ENCODE peak calls at places on chromosomes 4 and X, in ten cellular contexts. R, A, I, V, M, K, J, P, X and C are unnamed samples.

GRCh38 chr4:156476359-156476758 is 495.2 kb downstream of the PDGFC start:
- DNase-seq in V (no peak), I (no peak), J (no peak), R (no peak), A (no peak), P (no peak), K (peak), M (peak), X (no peak), C (peak)

GRCh38 chrX:12617241-12617640 is 174.0 kb upstream of the PRPS2 start:
- DNase-seq in P (no peak), M (no peak), V (no peak), R (no peak), I (no peak), K (no peak), A (no peak), X (no peak), J (no peak), C (no peak)

GRCh38 chrX:39896951-39897740 is 200.6 kb downstream of the BCOR start:
- DNase-seq in J (peak), P (peak), M (peak), X (peak), I (peak), V (no peak), R (no peak), A (no peak), K (peak), C (peak)

GRCh38 chr4:24642941-24643628 is 58.7 kb upstream of the DHX15 start:
- DNase-seq in X (no peak), A (no peak), M (peak), V (no peak), J (no peak), R (no peak), K (peak), P (no peak), I (no peak), C (peak)

GRCh38 chr4:158873795-158874359 is 105.1 kb downstream of the FNIP2 start:
- DNase-seq in P (no peak), J (no peak), K (peak), A (no peak), X (no peak), M (peak), R (no peak), V (no peak), I (no peak), C (peak)

GRCh38 chr4:7003176-7003878 is 39.8 kb upstream of the TADA2B start:
- DNase-seq in I (no peak), K (no peak), R (no peak), V (no peak), A (no peak), X (no peak), P (no peak), J (peak), M (no peak), C (no peak)

GRCh38 chrX:63560601-63561218 is 209.6 kb upstream of the SPIN4 start:
- DNase-seq in K (peak), A (peak), I (peak), V (peak), J (peak), P (peak), M (peak), R (peak), X (peak), C (peak)

GRCh38 chr4:8410641-8411271 is 29.8 kb downstream of the ACOX3 start:
- DNase-seq in X (peak), V (no peak), K (peak), R (no peak), M (peak), A (no peak), P (peak), J (peak), I (peak), C (peak)

GRCh38 chr4:177308125-177308524 is 1.5 kb upstream of the NEIL3 start:
- DNase-seq in A (no peak), J (no peak), K (peak), X (no peak), P (no peak), M (peak), I (no peak), V (no peak), R (no peak), C (no peak)

GRCh38 chr4:123591875-123592274 is 195.3 kb downstream of the SPRY1 start:
- DNase-seq in J (no peak), K (no peak), M (no peak), A (no peak), V (no peak), X (no peak), P (no peak), R (no peak), I (no peak), C (no peak)

GRCh38 chr4:99763635-99764101 is 53.0 kb upstream of the DAPP1 start:
- DNase-seq in A (no peak), J (no peak), V (no peak), X (peak), I (no peak), K (peak), P (peak), M (peak), R (no peak), C (peak)

GRCh38 chrX:128698528-128698927 is 646.3 kb upstream of the ACTRT1 start:
- DNase-seq in K (no peak), A (no peak), X (no peak), R (no peak), J (no peak), M (no peak), I (no peak), P (no peak), V (no peak), C (no peak)

DNA sequence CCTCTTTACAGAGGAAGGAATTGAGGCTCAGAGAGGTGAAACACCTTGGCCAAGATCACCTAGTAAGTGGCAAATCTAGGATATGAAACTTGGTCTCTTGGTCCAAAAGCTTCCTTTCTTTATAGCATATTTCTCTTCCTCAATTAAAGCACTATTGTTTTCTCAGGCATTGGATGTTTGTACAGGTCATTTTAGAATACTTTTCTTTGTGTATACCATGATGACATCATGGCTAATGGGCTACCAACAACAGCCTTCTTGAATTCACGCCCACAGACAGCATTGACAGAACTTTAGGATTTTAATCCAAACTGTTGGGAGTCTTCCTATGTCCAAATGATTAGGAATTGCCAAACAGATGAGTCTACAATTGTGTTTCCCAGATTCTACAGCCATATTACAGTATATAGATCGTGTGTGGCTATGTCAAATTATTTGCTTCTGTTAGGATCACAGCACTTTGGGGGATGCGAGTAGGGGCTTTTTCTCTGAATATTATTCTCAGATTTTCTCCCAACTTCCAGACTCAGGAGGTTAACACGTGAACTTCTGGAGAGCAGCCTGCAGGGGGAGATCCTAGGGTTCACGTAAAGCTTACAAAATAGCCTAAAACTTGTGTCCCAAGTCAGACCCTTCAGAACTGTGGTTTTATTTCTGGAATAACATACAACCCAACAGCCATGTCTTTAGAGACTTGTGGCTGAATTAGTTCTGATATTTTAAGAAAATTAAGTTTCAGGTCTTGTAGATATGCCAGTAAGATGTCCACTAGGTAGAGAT is 191.8 kb downstream of the SHROOM3 start:
- DNase-seq in J (no peak), V (no peak), A (no peak), K (no peak), R (no peak), M (no peak), P (no peak), I (no peak), X (no peak), C (no peak)
- TF ChIP-seq CTCF in J (no peak), V (no peak), A (peak), K (peak), R (no peak), M (peak), P (no peak), I (peak), X (no peak), C (no peak)

GRCh38 chr4:86878640-86879039 is 13.6 kb downstream of the C4orf36 start:
- DNase-seq in J (no peak), I (no peak), A (no peak), X (no peak), K (no peak), M (no peak), P (no peak), V (no peak), R (no peak), C (no peak)
- TF ChIP-seq CTCF in J (no peak), I (no peak), A (peak), X (no peak), K (no peak), M (peak), P (no peak), V (no peak), R (no peak), C (peak)

GRCh38 chr4:120286813-120287212 is 220.2 kb upstream of the MAD2L1 start:
- DNase-seq in P (no peak), R (no peak), I (peak), A (no peak), K (no peak), J (no peak), V (no peak), M (no peak), X (no peak), C (no peak)
- TF ChIP-seq CTCF in P (no peak), R (no peak), I (no peak), A (no peak), K (peak), J (no peak), V (no peak), M (no peak), X (no peak), C (no peak)

DNA sequence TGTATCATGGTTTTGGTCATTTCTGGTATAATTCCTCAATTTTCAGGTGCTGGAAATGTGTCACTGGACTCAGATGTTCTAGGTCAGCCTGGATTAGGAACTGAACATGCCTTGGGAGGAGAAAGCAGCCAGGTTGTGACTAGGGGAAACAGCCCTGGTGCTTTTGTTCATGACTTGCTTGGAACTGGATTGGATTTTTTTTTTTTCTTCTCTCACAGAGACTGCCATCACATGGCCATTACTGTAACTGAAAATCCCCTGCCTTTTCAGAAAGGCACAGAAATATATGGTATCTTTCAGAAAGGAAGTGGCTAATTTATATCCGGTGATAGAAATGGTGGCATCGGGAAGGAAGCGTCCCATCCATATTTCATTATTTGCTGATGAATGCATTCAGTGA is 34.6 kb downstream of the SEPTIN11 start:
- DNase-seq in J (no peak), M (peak), A (peak), I (no peak), X (no peak), R (no peak), V (no peak), P (no peak), K (peak), C (no peak)
- TF ChIP-seq CTCF in J (peak), M (peak), A (peak), I (peak), X (no peak), R (peak), V (peak), P (peak), K (peak), C (no peak)